ENCODE peak calls at places on chromosomes 11 and 22, in six cellular contexts. O is cardiac fibroblast, E is RWPE1, J is fibroblast of mammary gland, K is AG09319, H is IMR-90. I is an unnamed sample.

GRCh38 chr11:114026355-114026754 is 33.2 kb upstream of the ZBTB16 start:
- DNase-seq in O (peak; percentile 43), E (no peak), J (peak; percentile 37), K (no peak), H (no peak), I (no peak)

GRCh38 chr11:71284525-71285092 is 32.2 kb upstream of the SHANK2 start:
- DNase-seq in O (no peak), E (no peak), J (no peak), K (no peak), H (no peak), I (no peak)

GRCh38 chr11:22203281-22203680 is 10.4 kb downstream of the ANO5 start:
- DNase-seq in O (no peak), E (no peak), J (no peak), K (no peak), H (no peak), I (no peak)

GRCh38 chr11:75351541-75352416 is at the start of gene ARRB1:
- DNase-seq in O (peak; percentile 75), E (peak; percentile 50), J (no peak), K (no peak), H (no peak), I (peak; percentile 31)

GRCh38 chr11:18308242-18308641 is 13.7 kb downstream of the HPS5 start:
- DNase-seq in O (no peak), E (no peak), J (no peak), K (no peak), H (no peak), I (no peak)

GRCh38 chr11:125591659-125592304 is 870 bp upstream of the STT3A start:
- DNase-seq in O (peak; percentile 51), E (peak; percentile 34), J (peak; percentile 41), K (no peak), H (peak; percentile 13), I (peak; percentile 52)

GRCh38 chr11:45412033-45412432 is 125.9 kb upstream of the SYT13 start:
- DNase-seq in O (peak; percentile 22), E (no peak), J (no peak), K (no peak), H (no peak), I (no peak)

GRCh38 chr11:74255741-74256369 is 55.6 kb downstream of the P4HA3 start:
- DNase-seq in O (peak; percentile 76), E (peak; percentile 79), J (peak; percentile 73), K (peak; percentile 24), H (peak; percentile 63), I (no peak)

GRCh38 chr11:64870176-64870892 is 8.1 kb downstream of the EHD1 start:
- DNase-seq in O (peak; percentile 70), E (no peak), J (peak; percentile 81), K (no peak), H (peak; percentile 78), I (no peak)

GRCh38 chr11:119684361-119685072 is 44.5 kb downstream of the NECTIN1 start:
- DNase-seq in O (peak; percentile 67), E (peak; percentile 89), J (peak; percentile 74), K (no peak), H (peak; percentile 75), I (no peak)

GRCh38 chr22:19080853-19081252 is 41.4 kb downstream of the DGCR2 start:
- DNase-seq in O (no peak), E (no peak), J (no peak), K (no peak), H (no peak), I (no peak)

GRCh38 chr22:37526376-37526775 is 7.2 kb upstream of the CARD10 start:
- DNase-seq in O (peak; percentile 60), E (no peak), J (peak; percentile 77), K (no peak), H (no peak), I (no peak)

GRCh38 chr22:19885841-19886592 is 31.3 kb upstream of the GNB1L start:
- DNase-seq in O (no peak), E (no peak), J (no peak), K (no peak), H (no peak), I (no peak)

GRCh38 chr11:16603890-16604783 is 134.3 kb upstream of the C11orf58 start:
- DNase-seq in O (peak; percentile 42), E (no peak), J (no peak), K (no peak), H (peak; percentile 58), I (no peak)

GRCh38 chr11:2792376-2793250 is 92.8 kb upstream of the KCNQ1OT1 start:
- DNase-seq in O (no peak), E (peak; percentile 29), J (no peak), K (no peak), H (no peak), I (peak; percentile 14)

GRCh38 chr11:70948855-70949551 is 303.4 kb downstream of the SHANK2 start:
- DNase-seq in O (no peak), E (no peak), J (no peak), K (no peak), H (no peak), I (no peak)

GRCh38 chr22:28505416-28506156 is 174.1 kb downstream of the TTC28 start:
- DNase-seq in O (no peak), E (no peak), J (no peak), K (no peak), H (no peak), I (no peak)

GRCh38 chr11:8932564-8933180 is at the start of gene C11orf16:
- DNase-seq in O (no peak), E (no peak), J (no peak), K (no peak), H (no peak), I (no peak)

GRCh38 chr11:116990061-116990473 is 108.2 kb downstream of the SIK3 start:
- DNase-seq in O (peak; percentile 87), E (peak; percentile 59), J (peak; percentile 88), K (peak; percentile 41), H (peak; percentile 92), I (no peak)

GRCh38 chr11:76335827-76336226 is 45.1 kb downstream of the THAP12 start:
- DNase-seq in O (no peak), E (no peak), J (no peak), K (no peak), H (no peak), I (no peak)

GRCh38 chr11:27497284-27497866 is 9.2 kb downstream of the LIN7C start:
- DNase-seq in O (peak; percentile 44), E (no peak), J (peak; percentile 44), K (no peak), H (peak; percentile 27), I (no peak)

GRCh38 chr11:88158081-88158480 is 17.2 kb downstream of the RAB38 start:
- DNase-seq in O (no peak), E (no peak), J (no peak), K (no peak), H (no peak), I (no peak)

GRCh38 chr22:20112623-20113511 is 3.0 kb upstream of the RANBP1 start:
- DNase-seq in O (no peak), E (no peak), J (no peak), K (no peak), H (no peak), I (no peak)

GRCh38 chr11:70206226-70206785 is 3.2 kb downstream of the FADD start:
- DNase-seq in O (no peak), E (no peak), J (no peak), K (no peak), H (no peak), I (no peak)

GRCh38 chr11:36376315-36376887 is 80.3 kb downstream of the PRR5L start:
- DNase-seq in O (peak; percentile 50), E (no peak), J (peak; percentile 19), K (no peak), H (peak; percentile 18), I (no peak)

GRCh38 chr11:456533-456932 is 6.5 kb downstream of the PTDSS2 start:
- DNase-seq in O (no peak), E (no peak), J (no peak), K (no peak), H (no peak), I (no peak)

GRCh38 chr11:299081-299891 is at the start of gene IFITM5:
- DNase-seq in O (no peak), E (no peak), J (no peak), K (no peak), H (no peak), I (no peak)

GRCh38 chr11:12377824-12378593 is 638 bp downstream of the PARVA start:
- DNase-seq in O (peak; percentile 89), E (peak; percentile 69), J (peak; percentile 73), K (no peak), H (peak; percentile 71), I (no peak)

DNA sequence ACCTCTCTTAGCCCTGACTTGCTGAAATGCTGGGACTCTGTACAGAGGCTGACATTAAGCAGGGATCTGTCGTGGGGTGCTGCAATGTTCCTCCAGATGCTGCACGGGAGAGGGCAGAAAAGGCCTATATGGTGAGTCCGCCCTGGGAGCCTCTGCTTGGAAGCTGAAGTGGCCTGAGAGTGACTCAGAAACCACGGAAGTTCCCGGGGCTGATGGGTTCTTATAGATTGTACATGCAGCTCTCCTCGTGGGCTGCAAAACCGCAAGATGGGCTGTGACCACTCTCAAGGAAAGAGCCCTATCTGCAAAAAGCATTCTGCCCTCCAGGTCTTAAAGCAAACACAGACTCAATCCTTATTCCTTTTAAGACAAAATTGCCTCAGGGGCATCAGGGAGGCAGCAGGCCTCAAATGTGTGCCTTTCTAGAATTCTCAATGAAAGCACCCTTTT is 5.8 kb upstream of the SLC43A3 start:
- DNase-seq in O (peak; percentile 86), E (no peak), J (peak; percentile 93), K (no peak), H (peak; percentile 93), I (no peak)
- TF ChIP-seq CTCF in O (no peak), E (no peak), J (no peak), K (no peak), H (peak; percentile 3), I (no peak)

GRCh38 chr11:66268953-66269906 is 791 bp downstream of the RAB1B start:
- DNase-seq in O (peak; percentile 47), E (peak; percentile 20), J (peak; percentile 34), K (no peak), H (peak; percentile 48), I (no peak)
- TF ChIP-seq CTCF in O (peak; percentile 34), E (no peak), J (peak; percentile 30), K (peak; percentile 35), H (peak; percentile 40), I (no peak)

DNA sequence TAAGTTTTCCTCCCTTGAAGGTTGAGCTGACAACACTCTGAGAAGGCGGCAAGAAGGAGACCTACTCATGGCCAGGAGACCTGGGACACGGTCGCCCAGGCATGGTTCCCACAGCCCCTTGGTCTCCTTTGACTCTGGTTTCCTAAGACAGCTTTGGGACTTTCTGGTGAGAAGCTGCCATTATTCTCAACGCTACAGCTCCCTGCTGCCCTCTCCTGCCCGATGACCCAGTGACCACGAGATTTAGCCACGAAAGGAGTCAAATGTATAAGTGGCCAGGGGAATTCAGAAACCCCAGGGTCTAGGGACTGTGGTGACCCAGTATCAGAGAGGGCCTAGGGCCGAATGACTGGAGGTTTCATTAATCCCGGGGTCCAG is 696 bp upstream of the SDF2L1 start:
- DNase-seq in O (peak; percentile 65), E (no peak), J (peak; percentile 58), K (no peak), H (peak; percentile 55), I (no peak)
- TF ChIP-seq CTCF in O (peak; percentile 62), E (peak; percentile 74), J (peak; percentile 59), K (peak; percentile 60), H (peak; percentile 61), I (no peak)

DNA sequence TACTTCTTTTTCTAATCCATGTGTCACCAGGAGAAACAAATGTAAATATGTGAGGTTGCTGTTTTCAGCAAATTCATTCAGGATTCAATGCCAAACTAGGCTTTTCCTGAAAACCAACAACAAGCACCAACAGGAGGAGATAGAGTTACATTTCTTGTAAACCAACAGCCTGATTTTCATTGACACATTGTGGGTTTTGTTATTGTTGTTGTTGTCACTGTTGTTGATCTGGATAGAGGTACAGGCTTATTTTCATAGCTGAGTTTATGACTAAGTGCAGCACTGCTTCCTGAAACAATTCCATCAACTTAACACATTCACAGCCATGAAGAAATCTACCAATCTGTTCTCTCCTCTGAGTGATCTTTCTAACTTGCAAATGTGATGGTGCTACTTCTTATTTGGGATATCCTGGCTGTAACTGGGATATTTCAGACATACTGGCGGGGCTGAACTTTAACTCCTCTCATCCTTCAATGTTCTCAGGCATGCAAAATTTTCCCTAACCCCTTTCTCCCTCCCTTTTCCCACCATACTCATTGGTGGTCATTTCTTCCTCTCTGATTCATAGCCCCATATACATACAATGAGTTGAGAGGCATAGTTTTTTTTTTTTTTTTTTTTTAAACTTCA is 65.5 kb downstream of the ME3 start:
- DNase-seq in O (peak; percentile 63), E (no peak), J (peak; percentile 42), K (no peak), H (peak; percentile 60), I (no peak)
- TF ChIP-seq CTCF in O (peak; percentile 12), E (no peak), J (no peak), K (peak; percentile 18), H (no peak), I (no peak)

I was measured in activated B cell treated with CpG ODN at 0.5 μM for 24 hours.